ENCODE peak calls at places on chromosomes 13 and 19, in seven cellular contexts. J is cardiac muscle cell, Y is MM.1S, K is right atrium auricular region, B is heart left ventricle, E is OCI-LY7, M is heart right ventricle. W is an unnamed sample.

GRCh38 chr13:20826810-20827560 is 53.2 kb upstream of the EEF1AKMT1 start:
- DNase-seq in J (no peak), Y (no peak), K (no peak), B (no peak), E (peak; percentile 4), M (no peak), W (no peak)

GRCh38 chr13:98368019-98368418 is 190.9 kb upstream of the RNF113B start:
- DNase-seq in J (peak; percentile 4), Y (no peak), K (no peak), B (no peak), E (no peak), M (no peak), W (no peak)

GRCh38 chr13:80901111-80902014 is 560.4 kb upstream of the SPRY2 start:
- DNase-seq in J (peak; percentile 82), Y (no peak), K (no peak), B (peak; percentile 21), E (no peak), M (no peak), W (no peak)

GRCh38 chr13:106533101-106533939 is 2.1 kb downstream of the EFNB2 start:
- DNase-seq in J (peak; percentile 90), Y (peak; percentile 51), K (peak; percentile 85), B (peak; percentile 84), E (no peak), M (peak; percentile 84), W (peak; percentile 65)

GRCh38 chr13:21385710-21386109 is 73.4 kb downstream of the ZDHHC20 start:
- DNase-seq in J (no peak), Y (no peak), K (no peak), B (no peak), E (no peak), M (no peak), W (no peak)

GRCh38 chr13:29954082-29955043 is 103.9 kb upstream of the UBL3 start:
- DNase-seq in J (no peak), Y (no peak), K (no peak), B (no peak), E (no peak), M (no peak), W (no peak)

GRCh38 chr19:42129399-42130253 is 2.6 kb downstream of the POU2F2 start:
- DNase-seq in J (peak; percentile 29), Y (peak; percentile 70), K (no peak), B (no peak), E (peak; percentile 97), M (peak; percentile 34), W (peak; percentile 59)

GRCh38 chr19:16676101-16676798 is 15.3 kb downstream of the TMEM38A start:
- DNase-seq in J (no peak), Y (no peak), K (no peak), B (no peak), E (no peak), M (no peak), W (no peak)

GRCh38 chr19:11296264-11296663 is 304 bp downstream of the TSPAN16 start:
- DNase-seq in J (peak; percentile 83), Y (no peak), K (peak; percentile 74), B (no peak), E (no peak), M (peak; percentile 30), W (no peak)

GRCh38 chr13:34161829-34162544 is 344.0 kb downstream of the RFC3 start:
- DNase-seq in J (peak; percentile 77), Y (no peak), K (no peak), B (no peak), E (no peak), M (no peak), W (peak; percentile 8)

GRCh38 chr19:52658595-52658994 is 20.4 kb upstream of the ZNF83 start:
- DNase-seq in J (no peak), Y (no peak), K (no peak), B (no peak), E (no peak), M (no peak), W (no peak)

GRCh38 chr13:99970761-99971575 is 599 bp downstream of the ZIC5 start:
- DNase-seq in J (no peak), Y (no peak), K (peak; percentile 7), B (no peak), E (no peak), M (no peak), W (no peak)

GRCh38 chr19:45613926-45614725 is 12.1 kb upstream of the GPR4 start:
- DNase-seq in J (peak; percentile 88), Y (peak; percentile 54), K (no peak), B (no peak), E (no peak), M (no peak), W (peak; percentile 98)

GRCh38 chr13:101309014-101309619 is 107.2 kb downstream of the NALCN start:
- DNase-seq in J (peak; percentile 30), Y (no peak), K (no peak), B (no peak), E (no peak), M (no peak), W (peak; percentile 40)

GRCh38 chr13:46667687-46668281 is 114.8 kb downstream of the LRCH1 start:
- DNase-seq in J (peak; percentile 40), Y (peak; percentile 93), K (no peak), B (no peak), E (peak; percentile 68), M (no peak), W (no peak)

GRCh38 chr13:44434441-44435141 is 61.0 kb downstream of the SERP2 start:
- DNase-seq in J (no peak), Y (no peak), K (no peak), B (no peak), E (no peak), M (no peak), W (no peak)
- H3K27ac ChIP-seq in J (peak overlapping the region; percentile 98), Y (peak overlapping the region; percentile 29), K (peak overlapping the region; percentile 91), B (peak overlapping the region; percentile 93), E (no peak overlapping the region), M (peak overlapping the region; percentile 99), W (peak overlapping the region; percentile 96)

DNA sequence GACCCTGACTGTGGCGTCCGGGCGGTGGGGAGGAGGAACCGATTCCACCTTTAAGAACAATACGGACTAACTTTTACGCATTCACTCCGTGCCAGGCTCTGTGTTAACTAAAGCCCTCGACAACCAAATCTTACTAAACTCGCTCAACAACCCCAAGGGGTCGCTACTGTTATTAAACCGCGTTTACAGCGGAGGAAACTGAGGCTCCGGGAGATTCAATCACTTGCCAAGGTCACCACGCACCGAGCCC is 1.2 kb downstream of the SAMD1 start:
- DNase-seq in J (peak; percentile 33), Y (no peak), K (no peak), B (no peak), E (peak; percentile 80), M (no peak), W (no peak)
- TF ChIP-seq CTCF in J (peak; percentile 24), Y (no peak), K (no peak), B (no peak), E (peak; percentile 76), M (no peak), W (no peak)

GRCh38 chr13:23505007-23505406 is 65.2 kb upstream of the TNFRSF19 start:
- DNase-seq in J (peak; percentile 25), Y (no peak), K (no peak), B (peak; percentile 38), E (no peak), M (peak; percentile 29), W (no peak)
- H3K27ac ChIP-seq in J (no peak overlapping the region), Y (no peak overlapping the region), K (peak overlapping the region; percentile 83), B (peak overlapping the region; percentile 69), E (no peak overlapping the region), M (peak overlapping the region; percentile 86), W (no peak overlapping the region)

GRCh38 chr19:32041681-32042292 is 303.6 kb upstream of the ZNF507 start:
- DNase-seq in J (peak; percentile 56), Y (peak; percentile 49), K (no peak), B (peak; percentile 35), E (peak; percentile 1), M (peak; percentile 27), W (peak; percentile 36)
- TF ChIP-seq CTCF in J (peak; percentile 94), Y (peak; percentile 62), K (peak; percentile 35), B (peak; percentile 89), E (peak; percentile 70), M (peak; percentile 40), W (peak; percentile 66)

DNA sequence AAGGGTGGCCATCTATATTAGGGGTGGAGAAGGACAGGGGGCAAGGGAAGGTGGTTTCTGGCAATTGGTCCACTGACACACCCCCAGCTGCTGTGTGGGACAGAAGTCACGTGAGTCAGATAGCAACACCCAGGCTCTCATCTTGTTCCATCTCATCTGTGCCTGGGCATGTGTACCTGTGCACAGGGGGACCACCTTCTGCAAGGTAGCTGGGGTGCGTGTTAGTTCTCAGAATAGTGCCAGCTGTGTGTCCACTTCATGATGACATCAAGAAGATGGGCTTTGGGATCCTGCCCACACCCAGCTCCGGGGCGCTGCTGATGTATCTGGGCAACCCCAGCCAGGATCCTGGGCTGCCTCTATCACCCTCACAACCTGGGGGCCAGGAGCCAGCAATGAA is 38.6 kb downstream of the COL4A2 start:
- DNase-seq in J (no peak), Y (no peak), K (no peak), B (no peak), E (no peak), M (no peak), W (no peak)
- H3K27ac ChIP-seq in J (no peak overlapping the region), Y (no peak overlapping the region), K (no peak overlapping the region), B (no peak overlapping the region), E (no peak overlapping the region), M (no peak overlapping the region), W (peak overlapping the region; percentile 89)

DNA sequence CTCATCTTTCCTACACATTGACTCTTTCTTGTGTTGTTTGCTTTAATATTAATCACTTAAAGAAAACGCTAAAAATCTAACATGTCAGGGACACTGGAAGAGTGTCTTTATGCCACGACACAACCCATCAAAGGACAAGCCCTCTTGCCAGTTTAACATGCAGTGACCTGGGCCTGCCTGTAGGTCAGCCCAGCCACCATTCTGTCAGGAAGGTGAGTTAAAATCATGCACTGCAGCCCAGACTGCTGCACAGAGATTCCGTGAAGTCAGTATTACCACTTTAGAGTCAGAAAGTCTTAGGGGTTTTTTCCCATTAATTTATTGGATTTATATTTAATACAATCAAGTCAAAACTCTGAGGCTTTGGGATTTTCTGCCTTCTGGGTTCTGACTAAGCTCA is 58.0 kb downstream of the TNFRSF19 start:
- DNase-seq in J (no peak), Y (no peak), K (no peak), B (no peak), E (no peak), M (no peak), W (no peak)
- TF ChIP-seq CTCF in J (no peak), Y (no peak), K (no peak), B (no peak), E (no peak), M (no peak), W (no peak)